ENCODE peak calls at places on chromosomes 7 and 10, in five cellular contexts. Y, Z, T, H and B are unnamed samples. For H3K4me1, the result is how much of the 10 kb centered on the place peaks cover.

GRCh38 chr10:2121315-2121714 is 384.0 kb upstream of the ADARB2 start:
- DNase-seq in H (no peak), T (no peak), Z (no peak), Y (no peak), B (no peak)

GRCh38 chr10:18658301-18658991 is 785 bp upstream of the ARL5B start:
- DNase-seq in Y (no peak), Z (peak), H (peak), T (no peak), B (no peak)

GRCh38 chr10:78473016-78473415 is 439.4 kb downstream of the RPS24 start:
- DNase-seq in Y (no peak), Z (no peak), H (no peak), T (no peak), B (no peak)

GRCh38 chr7:89771003-89771636 is 383.1 kb upstream of the STEAP1 start:
- DNase-seq in T (no peak), Y (no peak), H (no peak), Z (no peak), B (no peak)

GRCh38 chr7:139482662-139483466 is 609 bp downstream of the KLRG2 start:
- DNase-seq in Z (peak), Y (peak), T (no peak), H (peak), B (peak)

GRCh38 chr10:93856349-93857140 is 37.2 kb upstream of the SLC35G1 start:
- DNase-seq in H (no peak), T (no peak), Z (no peak), Y (no peak), B (no peak)

GRCh38 chr7:3239291-3239691 is 61.8 kb upstream of the SDK1 start:
- DNase-seq in H (peak), Z (no peak), Y (no peak), T (no peak), B (no peak)

GRCh38 chr7:111343017-111343416 is 219.3 kb downstream of the IMMP2L start:
- DNase-seq in Y (no peak), T (no peak), Z (no peak), H (no peak), B (no peak)

GRCh38 chr7:77940647-77941046 is 142.1 kb downstream of the PHTF2 start:
- DNase-seq in H (peak), Z (no peak), Y (peak), T (no peak), B (no peak)

GRCh38 chr10:66929375-66929774 is 3.5 kb downstream of the LRRTM3 start:
- DNase-seq in H (no peak), T (no peak), Z (no peak), Y (no peak), B (no peak)

GRCh38 chr7:65509368-65510186 is 135.9 kb downstream of the ZNF92 start:
- DNase-seq in Z (peak), H (peak), Y (peak), T (peak), B (peak)

GRCh38 chr7:21620054-21620453 is 77.2 kb downstream of the DNAH11 start:
- DNase-seq in T (no peak), Y (no peak), Z (no peak), H (no peak), B (no peak)

GRCh38 chr7:135509589-135509838 is 388 bp downstream of the CNOT4 start:
- DNase-seq in Z (no peak), T (no peak), H (peak), Y (no peak), B (no peak)

GRCh38 chr7:27171636-27172387 is 2.3 kb downstream of the HOXA10 start:
- DNase-seq in Z (peak), H (no peak), T (no peak), Y (peak), B (peak)

GRCh38 chr10:43229208-43230061 is 37.4 kb downstream of the RASGEF1A start:
- DNase-seq in T (peak), H (no peak), Y (peak), Z (peak), B (peak)

GRCh38 chr7:116610210-116610609 is 61.8 kb upstream of the MET start:
- DNase-seq in T (no peak), H (peak), Z (no peak), Y (no peak), B (no peak)

GRCh38 chr10:51074238-51075028 is at the start of gene PRKG1:
- DNase-seq in T (peak), Z (peak), H (peak), Y (peak), B (peak)

DNA sequence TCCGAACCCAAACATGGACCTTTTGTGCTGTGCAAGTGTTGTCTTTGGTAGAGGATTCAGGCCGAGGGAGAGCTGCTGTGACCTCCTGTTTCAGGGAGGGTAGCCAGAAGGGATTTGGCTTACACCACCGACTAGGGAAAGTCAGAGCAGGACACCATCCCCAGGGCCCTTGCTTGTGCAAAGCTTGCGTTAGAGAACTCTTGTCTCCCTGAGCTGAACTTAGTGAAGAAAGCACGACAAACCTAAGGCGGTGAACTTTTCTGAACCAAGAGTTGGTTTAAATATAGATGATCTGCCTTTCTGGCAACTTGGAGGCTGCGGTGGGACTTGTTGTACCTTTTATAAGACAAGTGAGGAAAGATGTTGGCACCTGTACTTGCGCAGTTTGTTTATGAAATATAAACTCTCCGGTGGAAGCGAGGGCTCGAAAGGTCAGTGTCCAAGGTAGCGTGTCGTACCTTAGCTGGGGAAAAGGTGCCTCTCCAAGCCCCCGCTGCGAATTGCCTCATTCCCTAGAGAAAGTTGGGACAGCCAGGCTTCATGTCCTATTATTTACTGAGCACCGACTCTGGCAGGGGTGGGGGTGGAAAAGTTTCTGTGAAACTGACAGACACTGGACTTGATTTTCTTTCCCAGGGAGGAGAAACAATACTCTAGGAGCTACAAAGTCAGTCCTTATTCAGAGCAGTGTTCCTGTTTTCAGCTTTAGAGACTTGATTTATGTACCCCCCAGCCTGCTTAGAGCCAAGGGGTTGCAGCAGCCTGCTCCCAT is 31.6 kb downstream of the WBP1L start:
- DNase-seq in Z (no peak), T (peak), H (no peak), Y (no peak), B (no peak)
- H3K4me1 ChIP-seq in Z (under half), T (half or more), H (under half), Y (under half), B (half or more)

GRCh38 chr10:24554036-24554435 is 169.7 kb downstream of the ARHGAP21 start:
- DNase-seq in T (no peak), Y (no peak), Z (no peak), H (no peak), B (no peak)

GRCh38 chr10:24551161-24551560 is 172.5 kb downstream of the ARHGAP21 start:
- DNase-seq in Z (no peak), Y (no peak), T (no peak), H (no peak), B (no peak)

GRCh38 chr10:24553051-24553612 is 170.6 kb downstream of the ARHGAP21 start:
- DNase-seq in Z (no peak), T (no peak), H (no peak), Y (no peak), B (no peak)

GRCh38 chr10:24550680-24551079 is 173.0 kb downstream of the ARHGAP21 start:
- DNase-seq in Y (no peak), Z (no peak), H (no peak), T (no peak), B (no peak)

GRCh38 chr10:24552346-24553016 is 171.2 kb downstream of the ARHGAP21 start:
- DNase-seq in Z (peak), H (no peak), T (no peak), Y (peak), B (peak)
- TF ChIP-seq CTCF in Z (peak), H (peak), T (no peak), Y (peak), B (peak)

GRCh38 chr7:39951156-39951942 is 1.3 kb downstream of the CDK13 start:
- DNase-seq in Y (peak), H (peak), Z (peak), T (peak), B (peak)
- H3K4me1 ChIP-seq in Y (under half), H (under half), Z (under half), T (half or more), B (under half)

DNA sequence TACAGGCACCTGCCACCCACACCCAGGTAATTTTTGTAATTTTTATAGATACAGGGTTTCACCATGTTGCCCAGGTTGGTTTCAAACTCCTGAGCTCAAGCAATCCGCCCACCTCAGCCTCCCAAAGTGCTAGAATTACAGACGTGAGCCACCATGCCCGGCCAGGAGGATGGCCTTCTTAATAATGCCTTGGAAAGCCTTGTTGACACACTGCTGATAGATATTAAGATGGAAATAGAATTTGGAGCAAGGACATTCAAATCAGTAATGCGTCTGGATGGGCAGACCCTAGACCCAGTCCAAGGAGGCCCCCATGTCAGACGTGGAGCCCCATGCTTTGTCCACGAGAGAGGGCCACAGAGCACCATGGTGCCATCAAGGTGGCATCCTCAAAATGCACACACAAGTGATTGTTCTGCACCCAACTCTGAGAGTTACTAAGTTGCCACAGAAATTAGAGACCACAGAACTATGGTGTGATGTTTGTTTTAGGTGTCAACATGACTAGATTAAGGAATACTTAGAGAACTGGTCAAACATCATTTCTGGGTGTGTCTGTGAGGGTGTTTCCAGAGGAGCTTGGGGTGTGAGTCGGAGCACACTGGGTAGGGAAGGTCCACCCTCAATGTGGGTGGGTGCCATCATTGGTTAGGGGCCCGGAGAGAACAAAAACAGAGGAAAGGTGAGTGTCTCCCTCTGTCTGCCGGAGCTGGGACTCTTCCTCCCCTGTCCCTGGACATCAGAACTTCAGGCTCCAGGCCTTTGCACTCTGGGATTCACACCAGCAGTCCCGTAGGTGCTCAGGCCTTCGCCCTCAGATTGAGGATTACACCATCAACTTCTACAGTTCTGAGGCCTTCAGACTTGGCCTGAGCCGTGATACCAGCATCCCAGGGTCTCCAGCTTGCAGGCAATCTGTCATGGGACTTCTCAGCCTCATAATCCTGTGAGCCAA is 34.5 kb downstream of the EBF3 start:
- DNase-seq in Z (no peak), T (no peak), Y (peak), H (no peak), B (no peak)
- TF ChIP-seq CTCF in Z (no peak), T (no peak), Y (peak), H (no peak), B (no peak)